ENCODE peak calls at places on chromosomes 2 and 18, in five cellular contexts. Y, W, Q, P and T are unnamed samples. For H3K27me3, the result is how much of the 10 kb centered on the place peaks cover.

GRCh38 chr2:233080836-233081229 is 20.7 kb downstream of the INPP5D start:
- DNase-seq in W (no peak), Q (no peak), Y (peak), P (no peak), T (peak)

GRCh38 chr2:94861308-94862152 is 9.7 kb upstream of the TEKT4 start:
- DNase-seq in P (peak), Q (no peak), Y (peak), W (no peak), T (no peak)

GRCh38 chr18:56035546-56035945 is 447.6 kb upstream of the TCF4 start:
- DNase-seq in P (no peak), Q (no peak), W (no peak), Y (no peak), T (no peak)

GRCh38 chr2:6425037-6425436 is 440.7 kb downstream of the CMPK2 start:
- DNase-seq in Q (no peak), P (no peak), W (no peak), Y (no peak), T (no peak)

GRCh38 chr2:142778289-142778688 is 99.2 kb upstream of the KYNU start:
- DNase-seq in Q (no peak), P (no peak), Y (no peak), W (no peak), T (no peak)

GRCh38 chr2:1209246-1209645 is 204.0 kb upstream of the TPO start:
- DNase-seq in P (no peak), W (no peak), Q (no peak), Y (no peak), T (no peak)

GRCh38 chr2:9333591-9334171 is 89.6 kb downstream of the ITGB1BP1 start:
- DNase-seq in P (peak), Q (peak), Y (no peak), W (no peak), T (no peak)

GRCh38 chr2:129296401-129297343 is 682.8 kb upstream of the RAB6C start:
- DNase-seq in Q (no peak), Y (no peak), P (no peak), W (no peak), T (no peak)

GRCh38 chr18:2526320-2526719 is 45.0 kb downstream of the METTL4 start:
- DNase-seq in Y (no peak), Q (no peak), P (no peak), W (no peak), T (no peak)

GRCh38 chr18:22219568-22220355 is 50.4 kb downstream of the GATA6 start:
- DNase-seq in Q (no peak), W (no peak), Y (no peak), P (peak), T (no peak)

GRCh38 chr2:141630531-141630930 is 500.3 kb downstream of the LRP1B start:
- DNase-seq in P (no peak), W (no peak), Y (no peak), Q (no peak), T (no peak)

GRCh38 chr2:123468071-123468470 is 557.0 kb upstream of the CNTNAP5 start:
- DNase-seq in Q (no peak), P (no peak), W (no peak), Y (no peak), T (no peak)

GRCh38 chr2:72043985-72044384 is 103.7 kb downstream of the CYP26B1 start:
- DNase-seq in W (no peak), Q (no peak), P (no peak), Y (no peak), T (no peak)

GRCh38 chr2:217729426-217730058 is 273.3 kb downstream of the TNS1 start:
- DNase-seq in W (peak), P (no peak), Q (no peak), Y (no peak), T (no peak)

GRCh38 chr2:202429164-202429980 is 53.2 kb downstream of the BMPR2 start:
- DNase-seq in W (no peak), Q (no peak), P (no peak), Y (no peak), T (no peak)

GRCh38 chr18:47420130-47420529 is 168.7 kb upstream of the SKOR2 start:
- DNase-seq in Y (no peak), W (no peak), Q (no peak), P (no peak), T (no peak)

GRCh38 chr2:100252811-100253698 is 69.2 kb downstream of the LONRF2 start:
- DNase-seq in Y (peak), P (no peak), Q (no peak), W (peak), T (no peak)

GRCh38 chr18:7459851-7460774 is 107.0 kb upstream of the PTPRM start:
- DNase-seq in Y (no peak), P (no peak), Q (no peak), W (peak), T (peak)

GRCh38 chr2:26925100-26925791 is 45.2 kb upstream of the MAPRE3 start:
- DNase-seq in Q (no peak), W (no peak), Y (peak), P (peak), T (no peak)

GRCh38 chr18:79900610-79901570 is 50.6 kb downstream of the SLC66A2 start:
- DNase-seq in Y (peak), W (peak), Q (no peak), P (no peak), T (no peak)

GRCh38 chr2:218375212-218375611 is 6.9 kb upstream of the SLC11A1 start:
- DNase-seq in W (no peak), Y (no peak), P (no peak), Q (no peak), T (no peak)

GRCh38 chr2:6826081-6826913 is 39.4 kb downstream of the CMPK2 start:
- DNase-seq in Y (no peak), Q (no peak), W (no peak), P (peak), T (no peak)

GRCh38 chr2:109226128-109226527 is 97.1 kb downstream of the SH3RF3 start:
- DNase-seq in P (no peak), Y (no peak), W (no peak), Q (no peak), T (no peak)

GRCh38 chr2:10859261-10859660 is 46.7 kb upstream of the PDIA6 start:
- DNase-seq in Q (no peak), P (no peak), Y (no peak), W (no peak), T (no peak)

GRCh38 chr2:38377501-38378258 is 607 bp upstream of the ATL2 start:
- DNase-seq in W (no peak), P (no peak), Y (no peak), Q (no peak), T (no peak)

GRCh38 chr18:58514773-58515172 is 114.1 kb downstream of the ALPK2 start:
- DNase-seq in P (no peak), Y (no peak), W (no peak), Q (no peak), T (no peak)

GRCh38 chr2:136386046-136386445 is 268.1 kb upstream of the CXCR4 start:
- DNase-seq in Q (no peak), Y (no peak), W (no peak), P (no peak), T (no peak)

GRCh38 chr2:31235504-31235902 is 1.6 kb downstream of the EHD3 start:
- DNase-seq in Q (no peak), P (peak), Y (no peak), W (no peak), T (no peak)

GRCh38 chr2:216670266-216671080 is 24.9 kb downstream of the IGFBP5 start:
- DNase-seq in Y (no peak), W (peak), P (no peak), Q (no peak), T (no peak)

GRCh38 chr2:2793514-2793913 is 462.4 kb upstream of the MYT1L start:
- DNase-seq in Q (no peak), W (no peak), Y (no peak), P (no peak), T (no peak)
- H3K27me3 ChIP-seq in Q (under half), W (under half), Y (under half), P (under half), T (under half)

DNA sequence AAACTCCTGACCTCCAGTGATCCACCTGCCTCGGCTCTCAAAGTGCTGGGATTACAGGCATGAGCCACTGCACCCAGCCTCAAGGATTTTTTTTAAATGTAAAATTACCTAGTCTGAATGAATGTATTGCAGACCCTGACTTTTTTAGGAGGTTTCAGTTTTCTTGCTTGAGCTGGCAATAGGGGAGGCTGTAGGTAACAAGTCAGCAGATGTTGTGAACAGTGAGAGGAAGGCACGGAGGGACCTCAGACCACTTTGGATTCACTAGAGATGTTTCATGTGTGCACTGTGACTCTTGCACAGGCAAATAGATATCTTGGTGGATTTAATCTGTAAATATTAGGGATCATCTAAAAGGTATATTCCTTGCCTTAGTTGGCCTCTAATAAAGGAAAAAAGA is 6.4 kb downstream of the NDUFV2 start:
- DNase-seq in W (no peak), Y (no peak), Q (no peak), P (no peak), T (no peak)
- H3K4me3 ChIP-seq in W (no peak), Y (no peak), Q (no peak), P (no peak), T (no peak)

DNA sequence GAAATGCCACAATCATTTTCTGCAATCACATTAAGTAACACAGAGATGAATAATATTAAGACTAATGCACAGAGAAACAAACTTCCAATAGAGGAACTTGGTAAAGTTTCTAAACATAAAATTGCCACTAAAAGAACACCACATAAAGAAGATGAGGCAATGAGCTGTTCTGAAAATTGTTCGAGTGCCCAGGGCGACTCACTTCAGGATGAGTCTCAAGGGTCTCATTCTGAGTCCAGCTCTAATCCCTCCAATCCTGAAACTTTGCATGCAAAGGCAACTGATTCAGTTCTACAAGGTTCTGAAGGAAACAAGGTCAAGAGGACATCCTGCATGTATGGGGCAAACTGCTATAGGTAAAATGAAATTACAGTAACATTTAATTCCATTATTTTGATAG is 70.5 kb downstream of the APLF start:
- DNase-seq in W (no peak), Q (no peak), Y (no peak), P (no peak), T (no peak)
- H3K27ac ChIP-seq in W (no peak), Q (no peak), Y (no peak), P (no peak), T (no peak)

GRCh38 chr2:46131-46470 is 204 bp downstream of the FAM110C start:
- DNase-seq in Q (no peak), P (no peak), Y (no peak), W (no peak), T (no peak)
- H3K27me3 ChIP-seq in Q (under half), P (under half), Y (half or more), W (under half), T (under half)

GRCh38 chr2:179652296-179652695 is 209.1 kb downstream of the ZNF385B start:
- DNase-seq in Y (no peak), Q (no peak), P (no peak), W (no peak), T (no peak)

GRCh38 chr2:179661986-179662385 is 199.4 kb downstream of the ZNF385B start:
- DNase-seq in W (no peak), Y (no peak), Q (no peak), P (no peak), T (no peak)

GRCh38 chr2:179655627-179656026 is 205.8 kb downstream of the ZNF385B start:
- DNase-seq in W (no peak), P (no peak), Q (no peak), Y (no peak), T (no peak)

DNA sequence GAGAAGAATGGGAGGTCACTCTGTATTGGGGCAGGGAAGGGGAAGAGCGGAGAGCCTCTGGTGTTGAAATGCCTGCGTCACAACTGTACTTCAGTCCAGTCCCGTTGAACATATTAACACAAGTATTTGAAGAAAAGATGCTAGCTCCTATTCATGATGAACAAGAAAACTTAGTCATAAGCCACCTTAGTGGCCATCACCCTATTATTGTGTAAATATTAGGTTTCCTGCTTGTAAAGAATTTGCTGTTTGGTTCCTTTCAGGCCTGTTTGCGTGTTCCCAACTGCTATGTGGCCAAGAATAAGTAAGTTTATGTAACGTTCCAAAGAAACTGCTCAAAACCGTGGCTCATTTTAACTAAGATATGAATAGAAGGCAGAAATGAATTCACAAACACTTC is 204.3 kb downstream of the ZNF385B start:
- DNase-seq in Y (no peak), Q (no peak), P (no peak), W (no peak), T (no peak)
- H3K4me3 ChIP-seq in Y (no peak), Q (no peak), P (no peak), W (no peak), T (no peak)

DNA sequence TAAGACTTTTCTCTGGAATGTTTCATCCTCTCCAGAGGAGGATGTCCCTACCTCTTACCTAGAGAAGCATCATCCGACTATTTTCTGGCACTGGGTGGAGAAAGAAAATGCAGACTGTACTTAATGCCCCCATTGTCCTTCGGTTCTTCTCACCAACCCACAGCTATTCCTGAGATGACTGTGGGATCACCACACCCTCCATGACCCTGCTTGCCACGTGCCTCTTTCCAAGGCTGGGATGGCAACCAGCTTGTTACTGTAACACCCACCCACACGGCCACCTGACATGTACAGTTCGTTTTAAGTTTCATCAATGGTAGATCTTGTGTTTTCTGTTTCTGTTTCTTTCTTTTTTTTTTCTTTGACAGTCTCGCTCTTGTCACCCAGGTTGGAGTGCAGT is 365.2 kb downstream of the FBXO15 start:
- DNase-seq in Q (no peak), W (no peak), P (no peak), Y (no peak), T (no peak)
- H3K27ac ChIP-seq in Q (no peak), W (no peak), P (no peak), Y (no peak), T (no peak)

GRCh38 chr2:29272311-29272710 is 157.1 kb downstream of the CLIP4 start:
- DNase-seq in Y (no peak), P (no peak), Q (no peak), W (no peak), T (no peak)
- H3K27me3 ChIP-seq in Y (under half), P (under half), Q (under half), W (under half), T (under half)

GRCh38 chr2:160666677-160667061 is 173.1 kb upstream of the RBMS1 start:
- DNase-seq in W (no peak), P (no peak), Y (no peak), Q (no peak), T (no peak)
- H3K4me3 ChIP-seq in W (no peak), P (no peak), Y (no peak), Q (no peak), T (no peak)